ENCODE peak calls at places on chromosomes 16 and 17, in four cellular contexts. Y, Q, C and V are unnamed samples.

GRCh38 chr16:69236319-69236718 is 49.4 kb downstream of the SNTB2 start:
- DNase-seq in Y (no peak), Q (no peak), C (no peak), V (no peak)

GRCh38 chr16:17359778-17360177 is 111.0 kb downstream of the XYLT1 start:
- DNase-seq in Y (no peak), Q (no peak), C (no peak), V (no peak)

GRCh38 chr17:75693500-75694481 is 26.7 kb downstream of the SAP30BP start:
- DNase-seq in Y (peak), Q (peak), C (peak), V (peak)

GRCh38 chr17:2054262-2054739 is 602 bp upstream of the HIC1 start:
- DNase-seq in Y (no peak), Q (no peak), C (peak), V (peak)

GRCh38 chr17:80792373-80792781 is 199.3 kb upstream of the CHMP6 start:
- DNase-seq in Y (no peak), Q (no peak), C (no peak), V (no peak)

GRCh38 chr17:21318439-21318838 is 33.9 kb downstream of the MAP2K3 start:
- DNase-seq in Y (no peak), Q (peak), C (no peak), V (no peak)

GRCh38 chr16:73382921-73383594 is 335.1 kb upstream of the ZFHX3 start:
- DNase-seq in Y (no peak), Q (no peak), C (no peak), V (no peak)

GRCh38 chr16:19008770-19009169 is 25.0 kb downstream of the TMC7 start:
- DNase-seq in Y (no peak), Q (no peak), C (no peak), V (no peak)

GRCh38 chr16:68090526-68090925 is 5.4 kb downstream of the NFATC3 start:
- DNase-seq in Y (no peak), Q (no peak), C (no peak), V (no peak)

GRCh38 chr16:87790278-87791023 is 24.7 kb upstream of the KLHDC4 start:
- DNase-seq in Y (no peak), Q (peak), C (no peak), V (peak)

GRCh38 chr16:78961464-78961863 is 639.1 kb downstream of the MAF start:
- DNase-seq in Y (no peak), Q (no peak), C (no peak), V (no peak)

GRCh38 chr17:51435641-51436091 is 175.3 kb downstream of the UTP18 start:
- DNase-seq in Y (peak), Q (peak), C (no peak), V (no peak)

GRCh38 chr17:27385626-27386025 is 70.6 kb upstream of the KSR1 start:
- DNase-seq in Y (no peak), Q (no peak), C (no peak), V (no peak)

GRCh38 chr16:17382949-17383348 is 87.8 kb downstream of the XYLT1 start:
- DNase-seq in Y (no peak), Q (no peak), C (no peak), V (no peak)

GRCh38 chr17:80254396-80255241 is 6.0 kb upstream of the RNF213 start:
- DNase-seq in Y (no peak), Q (no peak), C (peak), V (no peak)

GRCh38 chr17:28033972-28034714 is 8.3 kb upstream of the NLK start:
- DNase-seq in Y (no peak), Q (no peak), C (peak), V (no peak)

GRCh38 chr17:37791434-37791833 is 46.6 kb upstream of the HNF1B start:
- DNase-seq in Y (no peak), Q (no peak), C (no peak), V (no peak)

GRCh38 chr16:87388818-87389134 is 3.4 kb upstream of the MAP1LC3B start:
- DNase-seq in Y (no peak), Q (no peak), C (no peak), V (no peak)

GRCh38 chr17:50147841-50148225 is 2.6 kb downstream of the PPP1R9B start:
- DNase-seq in Y (no peak), Q (no peak), C (no peak), V (no peak)

GRCh38 chr17:4711671-4712111 is 1.3 kb downstream of the ARRB2 start:
- DNase-seq in Y (peak), Q (peak), C (no peak), V (peak)

GRCh38 chr16:11236855-11237254 is 19.1 kb downstream of the SOCS1 start:
- DNase-seq in Y (peak), Q (no peak), C (no peak), V (no peak)

GRCh38 chr17:57363998-57364645 is 107.8 kb downstream of the MSI2 start:
- DNase-seq in Y (no peak), Q (no peak), C (peak), V (no peak)

GRCh38 chr17:41415411-41415810 is 9.0 kb downstream of the KRT37 start:
- DNase-seq in Y (no peak), Q (no peak), C (no peak), V (no peak)

GRCh38 chr17:71217769-71218168 is 903.1 kb upstream of the SOX9 start:
- DNase-seq in Y (no peak), Q (no peak), C (no peak), V (no peak)

GRCh38 chr16:67661101-67661661 is 421 bp downstream of the PARD6A start:
- DNase-seq in Y (no peak), Q (no peak), C (peak), V (peak)

GRCh38 chr16:25256821-25257503 is 683 bp downstream of the ZKSCAN2 start:
- DNase-seq in Y (peak), Q (no peak), C (peak), V (no peak)

GRCh38 chr16:88533945-88534641 is 36.1 kb upstream of the ZC3H18 start:
- DNase-seq in Y (peak), Q (peak), C (peak), V (peak)

GRCh38 chr17:57420674-57421392 is 164.5 kb downstream of the MSI2 start:
- DNase-seq in Y (no peak), Q (no peak), C (no peak), V (no peak)

GRCh38 chr17:82923366-82924113 is 83.7 kb upstream of the ZNF750 start:
- DNase-seq in Y (peak), Q (peak), C (no peak), V (peak)

GRCh38 chr16:3456374-3456773 is 12.9 kb downstream of the NAA60 start:
- DNase-seq in Y (no peak), Q (no peak), C (no peak), V (no peak)
- TF ChIP-seq CTCF in Y (no peak), Q (no peak), C (no peak), V (no peak)

DNA sequence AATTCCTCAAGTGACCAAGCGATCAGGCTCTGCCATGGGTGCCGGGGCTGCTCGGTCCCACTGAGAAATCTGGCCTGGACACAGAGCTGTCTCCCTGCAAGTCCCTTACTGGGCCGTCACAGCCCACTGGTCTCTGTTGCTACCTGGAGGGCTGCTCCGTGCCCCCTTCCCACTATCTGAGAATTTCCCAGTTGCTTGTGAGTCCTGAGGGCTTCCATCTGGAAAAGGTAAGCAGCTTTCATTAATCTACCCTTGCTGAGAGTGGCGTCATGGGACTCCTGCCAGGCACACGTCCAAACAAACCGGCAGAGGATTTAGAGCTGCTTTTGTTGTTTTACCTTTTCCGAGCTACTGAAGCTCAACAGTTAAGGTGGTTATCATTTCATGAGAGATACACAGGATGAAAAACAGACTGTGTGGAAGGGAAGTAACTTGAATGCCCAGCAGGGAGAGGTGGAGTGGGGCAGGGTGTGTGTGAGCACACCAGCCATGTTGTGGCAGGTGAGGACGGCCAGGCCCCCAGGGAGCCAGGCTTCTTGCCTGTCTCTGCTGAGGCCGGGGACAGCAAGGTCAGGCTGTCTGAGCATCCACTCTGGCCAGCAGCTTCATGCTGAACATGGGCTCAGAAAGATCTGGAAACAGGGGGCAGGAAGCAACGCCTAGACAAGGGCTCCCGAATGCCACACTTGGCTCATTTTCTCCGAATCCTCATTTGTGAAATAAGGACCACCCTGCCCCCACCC is 50.6 kb downstream of the GTF3C1 start:
- DNase-seq in Y (no peak), Q (no peak), C (no peak), V (no peak)
- TF ChIP-seq CTCF in Y (no peak), Q (no peak), C (no peak), V (no peak)

DNA sequence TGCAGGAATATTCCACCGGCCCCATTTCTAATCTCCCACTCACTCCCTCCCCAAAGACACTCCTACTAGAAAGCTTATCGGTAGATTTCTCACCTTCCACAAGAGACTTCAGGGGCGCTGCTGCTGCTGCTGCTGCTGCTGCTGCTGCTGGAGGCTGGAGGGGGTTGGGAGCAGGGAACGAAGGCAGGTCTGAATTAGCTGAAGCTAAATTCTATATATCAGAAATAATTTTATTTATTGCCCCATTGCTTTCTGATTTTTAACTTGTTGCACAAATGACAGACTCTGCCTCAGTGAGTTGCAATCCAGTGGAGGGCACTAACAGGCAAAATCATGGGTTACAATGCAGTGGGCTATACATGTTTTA is 25.8 kb upstream of the HLF start:
- DNase-seq in Y (no peak), Q (no peak), C (no peak), V (no peak)
- TF ChIP-seq CTCF in Y (no peak), Q (no peak), C (no peak), V (no peak)

GRCh38 chr16:49603956-49604355 is 230.4 kb downstream of the C16orf78 start:
- DNase-seq in Y (no peak), Q (no peak), C (no peak), V (no peak)

GRCh38 chr16:49604602-49605001 is 231.0 kb downstream of the C16orf78 start:
- DNase-seq in Y (no peak), Q (no peak), C (no peak), V (no peak)

GRCh38 chr16:49608095-49608494 is 234.5 kb downstream of the C16orf78 start:
- DNase-seq in Y (no peak), Q (no peak), C (peak), V (no peak)

GRCh38 chr16:49605536-49606241 is 232.1 kb downstream of the C16orf78 start:
- DNase-seq in Y (no peak), Q (no peak), C (no peak), V (no peak)

DNA sequence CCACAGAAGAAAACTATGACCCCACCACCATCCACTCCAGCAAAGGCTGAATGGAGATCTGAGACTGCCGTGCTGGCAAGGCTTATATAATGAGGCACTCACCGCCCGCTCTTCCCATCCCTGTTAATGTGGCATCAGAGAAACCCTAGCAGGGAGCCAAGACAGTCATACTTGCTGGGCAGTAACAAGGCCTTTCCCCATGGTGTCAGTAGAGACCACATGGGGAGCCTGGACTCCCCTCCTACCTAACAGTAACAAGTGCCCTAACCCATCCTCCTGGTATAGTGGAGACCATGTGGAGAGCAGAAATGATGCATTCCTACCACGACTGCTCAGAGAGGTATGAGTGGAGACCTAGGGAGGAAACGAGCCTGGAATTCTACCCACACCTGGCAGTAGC is 235.2 kb downstream of the C16orf78 start:
- DNase-seq in Y (no peak), Q (no peak), C (peak), V (no peak)
- TF ChIP-seq CTCF in Y (peak), Q (peak), C (peak), V (peak)